ENCODE peak calls at places on chromosome 21, in nine cellular contexts. E, M, Y, D, K, V, U, A and W are unnamed samples.

GRCh38 chr21:27047331-27048314 is 80.7 kb upstream of the ADAMTS5 start:
- DNase-seq in E (peak), M (no peak), Y (no peak), D (peak), K (peak), V (no peak), U (no peak), A (no peak), W (no peak)

GRCh38 chr21:17679002-17679600 is 66.4 kb upstream of the BTG3 start:
- DNase-seq in E (peak), M (peak), Y (no peak), D (peak), K (peak), V (no peak), U (peak), A (peak), W (peak)

GRCh38 chr21:29287383-29287782 is 11.3 kb upstream of the BACH1 start:
- DNase-seq in E (no peak), M (no peak), Y (no peak), D (no peak), K (peak), V (no peak), U (no peak), A (no peak), W (no peak)

GRCh38 chr21:16713331-16714114 is 799.3 kb upstream of the CXADR start:
- DNase-seq in E (no peak), M (peak), Y (no peak), D (peak), K (no peak), V (no peak), U (no peak), A (no peak), W (no peak)

GRCh38 chr21:46605759-46606426 is 1.0 kb upstream of the S100B start:
- DNase-seq in E (no peak), M (no peak), Y (no peak), D (no peak), K (no peak), V (no peak), U (peak), A (no peak), W (peak)

GRCh38 chr21:46095814-46096595 is 1.9 kb upstream of the COL6A2 start:
- DNase-seq in E (no peak), M (no peak), Y (no peak), D (no peak), K (no peak), V (peak), U (no peak), A (no peak), W (no peak)

GRCh38 chr21:38349111-38349746 is 92.4 kb downstream of the KCNJ15 start:
- DNase-seq in E (no peak), M (no peak), Y (no peak), D (peak), K (peak), V (no peak), U (no peak), A (no peak), W (no peak)

GRCh38 chr21:25967566-25968438 is 202.8 kb downstream of the APP start:
- DNase-seq in E (no peak), M (no peak), Y (no peak), D (peak), K (peak), V (no peak), U (peak), A (no peak), W (peak)

GRCh38 chr21:46234436-46234950 is 5.9 kb upstream of the LSS start:
- DNase-seq in E (no peak), M (no peak), Y (no peak), D (no peak), K (no peak), V (no peak), U (no peak), A (no peak), W (no peak)

GRCh38 chr21:19029816-19030215 is 626.2 kb upstream of the TMPRSS15 start:
- DNase-seq in E (no peak), M (no peak), Y (no peak), D (no peak), K (no peak), V (no peak), U (no peak), A (no peak), W (no peak)

GRCh38 chr21:25626752-25627151 is 12.3 kb upstream of the JAM2 start:
- DNase-seq in E (no peak), M (no peak), Y (no peak), D (no peak), K (peak), V (no peak), U (no peak), A (no peak), W (no peak)

GRCh38 chr21:39033878-39034589 is 149.2 kb downstream of the PSMG1 start:
- DNase-seq in E (no peak), M (no peak), Y (no peak), D (no peak), K (peak), V (peak), U (no peak), A (no peak), W (no peak)

GRCh38 chr21:16473965-16474364 is 744.2 kb downstream of the USP25 start:
- DNase-seq in E (no peak), M (no peak), Y (no peak), D (peak), K (no peak), V (no peak), U (no peak), A (no peak), W (no peak)

GRCh38 chr21:26597023-26597422 is 23.9 kb upstream of the CYYR1 start:
- DNase-seq in E (no peak), M (no peak), Y (no peak), D (no peak), K (peak), V (no peak), U (no peak), A (no peak), W (no peak)

GRCh38 chr21:21612446-21612845 is 614.2 kb downstream of the NCAM2 start:
- DNase-seq in E (peak), M (no peak), Y (no peak), D (peak), K (peak), V (no peak), U (no peak), A (no peak), W (no peak)

GRCh38 chr21:17726047-17726446 is 93.1 kb downstream of the C21orf91 start:
- DNase-seq in E (peak), M (no peak), Y (no peak), D (no peak), K (peak), V (no peak), U (no peak), A (no peak), W (no peak)

GRCh38 chr21:21247441-21247840 is 249.2 kb downstream of the NCAM2 start:
- DNase-seq in E (no peak), M (no peak), Y (no peak), D (peak), K (peak), V (no peak), U (no peak), A (no peak), W (no peak)

GRCh38 chr21:29462475-29462874 is 163.8 kb downstream of the BACH1 start:
- DNase-seq in E (no peak), M (no peak), Y (no peak), D (no peak), K (no peak), V (no peak), U (peak), A (no peak), W (no peak)

GRCh38 chr21:14353712-14354111 is 29.2 kb downstream of the HSPA13 start:
- DNase-seq in E (no peak), M (no peak), Y (no peak), D (no peak), K (no peak), V (no peak), U (no peak), A (no peak), W (no peak)

GRCh38 chr21:27154451-27155129 is 187.7 kb upstream of the ADAMTS5 start:
- DNase-seq in E (no peak), M (no peak), Y (no peak), D (no peak), K (no peak), V (no peak), U (no peak), A (no peak), W (no peak)

GRCh38 chr21:46121286-46122221 is 23.6 kb downstream of the COL6A2 start:
- DNase-seq in E (no peak), M (no peak), Y (no peak), D (no peak), K (no peak), V (peak), U (no peak), A (no peak), W (no peak)

GRCh38 chr21:37060296-37060695 is 12.6 kb downstream of the PIGP start:
- DNase-seq in E (peak), M (peak), Y (no peak), D (peak), K (peak), V (no peak), U (no peak), A (peak), W (no peak)

GRCh38 chr21:45970674-45971486 is 10.7 kb upstream of the COL6A1 start:
- DNase-seq in E (peak), M (no peak), Y (no peak), D (peak), K (no peak), V (peak), U (no peak), A (no peak), W (no peak)

GRCh38 chr21:29524055-29524454 is 225.3 kb downstream of the BACH1 start:
- DNase-seq in E (no peak), M (no peak), Y (no peak), D (no peak), K (no peak), V (no peak), U (no peak), A (no peak), W (no peak)

GRCh38 chr21:24272527-24272938 is 1334.7 kb downstream of the MRPL39 start:
- DNase-seq in E (no peak), M (no peak), Y (no peak), D (no peak), K (no peak), V (no peak), U (no peak), A (no peak), W (no peak)

GRCh38 chr21:19810779-19811178 is 1187.4 kb upstream of the NCAM2 start:
- DNase-seq in E (no peak), M (no peak), Y (no peak), D (no peak), K (no peak), V (no peak), U (no peak), A (no peak), W (no peak)

GRCh38 chr21:29671728-29672127 is 268.1 kb downstream of the GRIK1 start:
- DNase-seq in E (no peak), M (no peak), Y (no peak), D (no peak), K (no peak), V (no peak), U (no peak), A (no peak), W (no peak)

GRCh38 chr21:40967771-40968170 is 120.8 kb upstream of the DSCAM start:
- DNase-seq in E (peak), M (no peak), Y (no peak), D (no peak), K (no peak), V (no peak), U (no peak), A (no peak), W (no peak)

DNA sequence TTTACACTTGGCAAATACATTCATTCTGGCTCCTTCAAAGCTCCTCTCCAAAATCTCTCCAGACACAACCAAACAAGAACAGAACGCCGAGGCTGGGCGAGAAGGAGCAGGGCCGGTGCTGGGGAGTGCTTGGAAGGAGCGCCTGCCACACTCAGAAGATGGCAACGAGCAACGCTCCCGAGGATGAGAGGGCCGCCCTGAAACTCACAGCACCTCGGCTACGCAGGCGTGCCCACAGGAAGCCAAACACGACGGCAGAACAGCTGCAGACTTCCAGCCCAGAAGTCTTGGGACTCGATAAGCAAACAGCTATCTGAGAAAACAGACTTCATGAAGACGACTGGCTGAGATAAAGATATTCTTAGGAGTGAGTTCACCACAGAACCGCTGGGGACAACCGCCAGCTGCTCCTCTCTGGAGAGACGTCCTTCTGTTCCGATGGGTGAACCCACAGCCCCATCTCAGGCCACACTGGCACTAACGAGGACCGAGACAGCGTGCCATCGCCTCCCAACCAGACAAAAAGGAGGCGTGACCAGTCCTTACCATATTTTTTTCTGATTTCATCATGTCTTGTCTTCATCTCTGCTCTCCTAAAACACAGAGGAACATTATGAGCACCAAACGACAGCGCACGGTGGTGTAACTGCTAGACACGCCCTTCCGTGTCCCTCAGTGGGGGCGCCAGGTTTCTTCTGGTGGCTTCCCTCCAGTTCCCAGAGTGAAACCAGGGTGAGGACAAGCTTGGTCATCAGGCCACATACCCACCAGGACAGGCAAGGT is 18.6 kb downstream of the PTTG1IP start:
- DNase-seq in E (no peak), M (no peak), Y (no peak), D (no peak), K (no peak), V (no peak), U (no peak), A (no peak), W (no peak)
- H3K4me3 ChIP-seq in E (no peak), M (no peak), Y (no peak), D (no peak), K (no peak), V (no peak), U (no peak), A (no peak), W (no peak)

DNA sequence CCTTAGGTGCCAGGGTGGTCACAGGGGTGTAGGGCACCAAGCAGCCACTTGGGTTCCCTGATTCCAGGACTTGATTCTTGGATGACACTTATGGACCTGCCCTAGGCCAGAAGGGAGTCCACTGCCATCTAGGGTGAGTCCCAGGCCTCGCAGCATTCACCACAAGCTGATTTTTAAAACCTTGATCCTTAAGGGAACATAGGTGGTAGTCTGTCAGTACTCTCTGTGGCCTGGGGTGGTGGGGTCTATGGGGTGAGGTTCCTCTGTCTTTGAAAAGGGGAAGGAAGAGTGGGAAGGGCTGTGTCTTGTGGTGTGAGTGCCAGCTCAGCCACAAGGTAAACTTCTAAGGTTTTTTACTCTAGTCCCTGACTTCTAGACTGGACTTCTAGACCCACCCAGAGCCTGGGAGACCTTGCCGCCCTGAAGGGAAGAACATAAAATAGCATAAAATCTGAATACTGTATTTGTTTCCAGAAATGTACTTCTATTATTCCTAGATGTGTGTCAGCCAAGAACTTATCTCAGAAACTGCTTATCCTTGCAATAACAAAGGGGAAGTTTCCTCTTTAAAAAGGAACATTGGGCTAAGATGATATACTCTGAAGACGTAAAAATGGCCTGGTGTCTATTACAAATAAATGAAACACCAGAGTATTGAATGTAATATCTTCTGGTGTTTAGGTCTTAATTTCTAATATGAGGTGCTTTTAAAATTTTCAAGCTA is 757.3 kb downstream of the LTN1 start:
- DNase-seq in E (no peak), M (no peak), Y (no peak), D (no peak), K (no peak), V (peak), U (no peak), A (no peak), W (no peak)
- TF ChIP-seq CTCF in E (peak), M (peak), Y (no peak), D (no peak), K (peak), V (no peak), U (no peak), A (no peak), W (no peak)

GRCh38 chr21:34807881-34808568 is 139.2 kb downstream of the CLIC6 start:
- DNase-seq in E (no peak), M (peak), Y (no peak), D (peak), K (peak), V (peak), U (no peak), A (peak), W (no peak)
- H3K4me3 ChIP-seq in E (no peak), M (no peak), Y (no peak), D (no peak), K (no peak), V (no peak), U (no peak), A (no peak), W (no peak)

GRCh38 chr21:42540396-42540795 is 26.7 kb downstream of the SLC37A1 start:
- DNase-seq in E (no peak), M (no peak), Y (no peak), D (no peak), K (no peak), V (no peak), U (no peak), A (no peak), W (no peak)

GRCh38 chr21:42541174-42541573 is 27.5 kb downstream of the SLC37A1 start:
- DNase-seq in E (no peak), M (no peak), Y (no peak), D (no peak), K (no peak), V (no peak), U (no peak), A (no peak), W (no peak)

GRCh38 chr21:42539342-42539741 is 25.7 kb downstream of the SLC37A1 start:
- DNase-seq in E (no peak), M (no peak), Y (no peak), D (no peak), K (no peak), V (no peak), U (no peak), A (no peak), W (no peak)

GRCh38 chr21:42538479-42539275 is 25.0 kb downstream of the SLC37A1 start:
- DNase-seq in E (no peak), M (no peak), Y (no peak), D (no peak), K (no peak), V (no peak), U (no peak), A (no peak), W (no peak)

GRCh38 chr21:42539931-42540343 is 26.3 kb downstream of the SLC37A1 start:
- DNase-seq in E (peak), M (no peak), Y (no peak), D (no peak), K (no peak), V (no peak), U (no peak), A (no peak), W (no peak)
- TF ChIP-seq CTCF in E (peak), M (peak), Y (no peak), D (no peak), K (no peak), V (no peak), U (peak), A (no peak), W (peak)

DNA sequence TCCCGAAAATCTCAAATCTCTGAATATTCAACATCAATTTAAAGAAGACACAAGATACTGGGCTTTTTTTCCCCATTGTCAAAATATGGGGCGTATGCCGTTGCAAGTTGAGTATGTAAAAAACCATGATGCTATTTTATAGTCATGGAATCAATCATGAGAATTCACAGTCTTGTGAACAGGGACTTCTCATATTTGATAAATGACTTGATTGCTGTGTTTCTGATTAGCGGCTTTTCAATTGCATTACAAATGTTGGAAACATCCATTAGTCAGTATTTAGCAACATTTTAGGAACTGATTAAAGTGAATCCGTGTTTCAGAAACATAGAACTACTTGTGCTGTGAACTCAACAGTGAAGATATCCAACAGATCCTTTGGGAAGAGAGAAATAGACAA is 45.2 kb downstream of the SETD4 start:
- DNase-seq in E (no peak), M (no peak), Y (no peak), D (no peak), K (no peak), V (no peak), U (no peak), A (no peak), W (no peak)
- H3K4me3 ChIP-seq in E (no peak), M (no peak), Y (no peak), D (no peak), K (no peak), V (no peak), U (no peak), A (no peak), W (no peak)

GRCh38 chr21:33291686-33292085 is 25.5 kb downstream of the IL10RB start:
- DNase-seq in E (no peak), M (no peak), Y (no peak), D (no peak), K (no peak), V (peak), U (no peak), A (no peak), W (no peak)
- TF ChIP-seq CTCF in E (no peak), M (no peak), Y (no peak), D (no peak), K (no peak), V (no peak), U (no peak), A (no peak), W (no peak)

GRCh38 chr21:31330144-31330483 is 13.9 kb downstream of the TIAM1 start:
- DNase-seq in E (no peak), M (no peak), Y (no peak), D (no peak), K (no peak), V (no peak), U (no peak), A (no peak), W (no peak)

GRCh38 chr21:31334648-31335121 is 9.4 kb downstream of the TIAM1 start:
- DNase-seq in E (no peak), M (no peak), Y (peak), D (peak), K (peak), V (no peak), U (no peak), A (no peak), W (no peak)

GRCh38 chr21:31331231-31331630 is 12.8 kb downstream of the TIAM1 start:
- DNase-seq in E (no peak), M (no peak), Y (no peak), D (no peak), K (no peak), V (no peak), U (no peak), A (no peak), W (no peak)

GRCh38 chr21:31329431-31330143 is 14.5 kb downstream of the TIAM1 start:
- DNase-seq in E (no peak), M (no peak), Y (no peak), D (no peak), K (no peak), V (no peak), U (no peak), A (no peak), W (no peak)

DNA sequence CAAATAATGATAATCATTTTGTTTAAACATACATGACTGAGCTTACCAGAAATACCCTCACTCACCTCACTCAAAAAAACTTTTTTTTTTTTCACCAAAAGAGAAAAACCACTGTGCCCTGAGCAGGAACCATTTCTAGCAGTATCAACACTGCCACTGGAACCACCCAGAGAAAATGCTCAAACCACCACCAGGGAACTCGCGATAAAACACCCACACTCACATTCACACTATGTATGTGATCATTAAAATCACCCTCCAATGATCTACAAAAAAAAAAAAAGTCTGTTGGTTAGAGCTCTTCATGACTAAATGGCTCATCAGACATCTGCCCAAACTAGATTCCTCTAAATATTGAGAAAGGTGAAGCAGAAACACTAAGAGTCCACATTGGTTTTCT is 11.5 kb downstream of the TIAM1 start:
- DNase-seq in E (no peak), M (no peak), Y (no peak), D (no peak), K (no peak), V (no peak), U (no peak), A (no peak), W (no peak)
- H3K4me3 ChIP-seq in E (no peak), M (no peak), Y (no peak), D (no peak), K (no peak), V (no peak), U (no peak), A (no peak), W (no peak)